ENCODE peak calls at places on chromosomes 2 and 18, in six cellular contexts. V is body of pancreas, U is pancreas, D is WERI-Rb-1, W is Panc1, P is tibial artery. Q is an unnamed sample.

GRCh38 chr2:10477443-10478297 is 29.5 kb upstream of the ODC1 start:
- DNase-seq in V (no peak), U (no peak), D (no peak), W (no peak), P (no peak), Q (no peak)

GRCh38 chr2:20106746-20107145 is 55.3 kb upstream of the LAPTM4A start:
- DNase-seq in V (peak; percentile 62), U (peak; percentile 78), D (peak; percentile 41), W (no peak), P (no peak), Q (peak; percentile 67)

GRCh38 chr2:61550375-61551209 is 12.4 kb upstream of the XPO1 start:
- DNase-seq in V (no peak), U (no peak), D (no peak), W (no peak), P (no peak), Q (no peak)

GRCh38 chr2:23658466-23658942 is 268.4 kb downstream of the ATAD2B start:
- DNase-seq in V (no peak), U (no peak), D (no peak), W (no peak), P (no peak), Q (no peak)

GRCh38 chr2:217475101-217475500 is 527.7 kb downstream of the TNS1 start:
- DNase-seq in V (no peak), U (no peak), D (no peak), W (no peak), P (no peak), Q (no peak)

GRCh38 chr18:2411381-2411977 is 159.8 kb downstream of the METTL4 start:
- DNase-seq in V (no peak), U (no peak), D (no peak), W (no peak), P (no peak), Q (no peak)

GRCh38 chr18:59629894-59630293 is 67.3 kb downstream of the CCBE1 start:
- DNase-seq in V (peak; percentile 23), U (peak; percentile 13), D (no peak), W (no peak), P (peak; percentile 88), Q (no peak)

GRCh38 chr2:164782323-164782722 is 59.3 kb downstream of the COBLL1 start:
- DNase-seq in V (no peak), U (no peak), D (no peak), W (no peak), P (no peak), Q (no peak)

GRCh38 chr2:67945976-67946375 is 116.8 kb downstream of the C1D start:
- DNase-seq in V (no peak), U (no peak), D (no peak), W (no peak), P (no peak), Q (no peak)

GRCh38 chr18:34158881-34159690 is 65.6 kb downstream of the NOL4 start:
- DNase-seq in V (peak; percentile 17), U (peak; percentile 17), D (peak; percentile 82), W (no peak), P (peak; percentile 64), Q (no peak)

GRCh38 chr2:218194880-218195279 is 22.1 kb upstream of the ARPC2 start:
- DNase-seq in V (no peak), U (no peak), D (no peak), W (no peak), P (no peak), Q (no peak)

GRCh38 chr2:33531345-33532059 is 55.1 kb downstream of the RASGRP3 start:
- DNase-seq in V (no peak), U (no peak), D (no peak), W (no peak), P (no peak), Q (no peak)

GRCh38 chr2:198441876-198442275 is 637.5 kb downstream of the PLCL1 start:
- DNase-seq in V (no peak), U (no peak), D (no peak), W (no peak), P (no peak), Q (no peak)

GRCh38 chr2:96839288-96839874 is 4.4 kb downstream of the ANKRD23 start:
- DNase-seq in V (no peak), U (peak; percentile 10), D (no peak), W (no peak), P (no peak), Q (peak; percentile 73)

GRCh38 chr18:12338382-12338781 is 30.3 kb downstream of the TUBB6 start:
- DNase-seq in V (no peak), U (no peak), D (no peak), W (no peak), P (no peak), Q (no peak)

GRCh38 chr2:98647636-98648035 is 39.2 kb downstream of the UNC50 start:
- DNase-seq in V (no peak), U (no peak), D (no peak), W (no peak), P (no peak), Q (no peak)

GRCh38 chr2:228447266-228447915 is 265.9 kb upstream of the SPHKAP start:
- DNase-seq in V (no peak), U (no peak), D (no peak), W (no peak), P (no peak), Q (no peak)

GRCh38 chr2:191501390-191502168 is 176.4 kb upstream of the NABP1 start:
- DNase-seq in V (no peak), U (no peak), D (no peak), W (no peak), P (no peak), Q (no peak)

GRCh38 chr2:143182649-143183048 is 53.4 kb downstream of the ARHGAP15 start:
- DNase-seq in V (no peak), U (no peak), D (peak; percentile 13), W (no peak), P (no peak), Q (no peak)

GRCh38 chr2:118345465-118345864 is 257.2 kb downstream of the INSIG2 start:
- DNase-seq in V (no peak), U (no peak), D (no peak), W (no peak), P (no peak), Q (no peak)

DNA sequence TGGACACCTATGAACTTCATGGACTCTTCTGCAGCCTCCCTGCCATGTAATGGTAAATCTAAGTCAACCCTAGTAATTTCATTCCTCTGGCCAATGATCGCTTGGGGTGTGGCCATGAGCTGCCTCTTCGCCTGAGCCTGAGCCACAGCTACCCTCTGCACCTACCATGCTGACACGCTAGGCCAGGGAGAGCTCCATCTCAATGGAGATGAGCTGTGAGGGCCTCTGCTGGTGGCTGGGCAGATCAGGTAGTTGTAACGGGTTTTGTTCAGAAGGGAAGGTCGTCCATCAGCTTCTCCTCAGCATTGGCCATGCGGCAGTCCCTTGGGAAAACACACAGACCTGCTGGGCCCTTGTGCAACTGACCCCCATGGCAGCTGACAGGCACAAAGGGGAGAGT is 24.4 kb downstream of the MPHOSPH10 start:
- DNase-seq in V (no peak), U (no peak), D (peak; percentile 81), W (peak; percentile 20), P (no peak), Q (no peak)
- H3K27ac ChIP-seq in V (no peak overlapping the region), U (no peak overlapping the region), D (no peak overlapping the region), W (no peak overlapping the region), P (no peak overlapping the region), Q (no peak overlapping the region)

GRCh38 chr2:165891345-165891744 is 62.2 kb downstream of the TTC21B start:
- DNase-seq in V (no peak), U (no peak), D (no peak), W (no peak), P (no peak), Q (no peak)

GRCh38 chr2:165889158-165889557 is 64.4 kb downstream of the TTC21B start:
- DNase-seq in V (no peak), U (no peak), D (no peak), W (no peak), P (no peak), Q (no peak)

GRCh38 chr2:165891943-165892342 is 61.6 kb downstream of the TTC21B start:
- DNase-seq in V (no peak), U (no peak), D (no peak), W (no peak), P (no peak), Q (no peak)

GRCh38 chr2:165892541-165892940 is 61.0 kb downstream of the TTC21B start:
- DNase-seq in V (no peak), U (no peak), D (no peak), W (no peak), P (no peak), Q (no peak)

DNA sequence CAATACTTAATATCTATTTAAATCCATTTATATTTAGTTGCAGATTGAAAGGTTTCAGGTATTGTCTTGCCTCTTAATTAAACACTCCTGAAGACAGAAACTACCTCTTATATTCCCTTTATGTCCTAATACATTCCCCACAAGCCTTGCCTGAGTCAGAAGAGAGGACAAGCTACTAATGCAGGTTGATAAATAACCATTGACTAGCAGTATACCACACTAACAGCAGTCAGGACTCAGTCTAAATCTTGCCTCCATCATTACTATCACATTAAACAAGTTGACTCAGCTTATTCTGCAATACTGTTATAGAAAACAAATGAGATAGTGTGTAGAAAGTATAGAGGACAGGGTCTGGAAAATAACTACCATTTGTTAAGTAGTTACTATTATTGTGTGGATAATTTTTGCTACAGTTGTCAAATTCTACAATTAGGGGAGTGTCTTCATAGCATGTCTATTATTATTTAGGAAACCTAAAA is 63.8 kb downstream of the TTC21B start:
- DNase-seq in V (no peak), U (no peak), D (no peak), W (no peak), P (no peak), Q (no peak)
- H3K27ac ChIP-seq in V (no peak overlapping the region), U (no peak overlapping the region), D (no peak overlapping the region), W (no peak overlapping the region), P (no peak overlapping the region), Q (no peak overlapping the region)

DNA sequence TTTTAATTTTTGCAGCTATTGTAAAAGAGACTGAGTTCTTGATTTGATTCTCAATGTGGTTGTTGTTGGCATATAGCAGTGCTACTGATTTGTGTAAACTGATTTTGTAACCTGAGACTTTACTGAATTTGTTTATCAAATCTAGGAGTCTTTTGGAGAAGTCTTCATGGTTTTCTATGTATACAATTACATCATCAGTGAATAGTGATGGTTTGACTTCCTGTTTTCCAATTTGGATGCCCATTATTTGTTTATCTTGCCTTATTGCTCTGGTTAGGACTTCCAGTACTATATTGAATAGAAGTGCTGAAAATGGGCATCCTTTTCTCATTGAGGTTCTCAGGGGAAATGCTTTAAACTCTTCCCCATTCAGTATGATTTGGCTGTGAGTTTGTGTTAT is 99.7 kb downstream of the GULP1 start:
- DNase-seq in V (no peak), U (no peak), D (no peak), W (no peak), P (no peak), Q (no peak)
- H3K27ac ChIP-seq in V (no peak overlapping the region), U (no peak overlapping the region), D (no peak overlapping the region), W (no peak overlapping the region), P (no peak overlapping the region), Q (no peak overlapping the region)

GRCh38 chr2:43522177-43522576 is 73.7 kb downstream of the THADA start:
- DNase-seq in V (no peak), U (no peak), D (no peak), W (no peak), P (no peak), Q (no peak)

GRCh38 chr2:43518718-43519117 is 77.1 kb downstream of the THADA start:
- DNase-seq in V (no peak), U (no peak), D (no peak), W (no peak), P (no peak), Q (no peak)

GRCh38 chr2:43521568-43521967 is 74.3 kb downstream of the THADA start:
- DNase-seq in V (no peak), U (no peak), D (no peak), W (no peak), P (no peak), Q (no peak)

GRCh38 chr2:43519711-43520221 is 76.1 kb downstream of the THADA start:
- DNase-seq in V (no peak), U (no peak), D (no peak), W (no peak), P (no peak), Q (no peak)

GRCh38 chr2:43520919-43521318 is 74.9 kb downstream of the THADA start:
- DNase-seq in V (no peak), U (no peak), D (no peak), W (no peak), P (no peak), Q (no peak)
- H3K27ac ChIP-seq in V (no peak overlapping the region), U (no peak overlapping the region), D (no peak overlapping the region), W (no peak overlapping the region), P (peak overlapping the region; percentile 84), Q (no peak overlapping the region)